ENCODE peak calls at places on chromosomes 1 and 21, in nine cellular contexts. H is Panc1, L is GM23338, X is K562, F is A549, T is GM12878, Z is SK-N-SH, S is HCT116, E is HepG2. U is an unnamed sample.

GRCh38 chr1:94962745-94963265 is 35.9 kb upstream of the CNN3 start:
- DNase-seq in H (no peak), L (no peak), X (no peak), F (no peak), T (peak; percentile 64), Z (no peak), S (no peak), E (peak; percentile 85), U (peak; percentile 34)

GRCh38 chr1:109917429-109918076 is 6.9 kb downstream of the CSF1 start:
- DNase-seq in H (no peak), L (no peak), X (no peak), F (no peak), T (no peak), Z (no peak), S (no peak), E (no peak), U (no peak)

GRCh38 chr1:8974551-8974950 is 28.9 kb downstream of the CA6 start:
- DNase-seq in H (no peak), L (no peak), X (no peak), F (no peak), T (no peak), Z (no peak), S (no peak), E (no peak), U (no peak)

GRCh38 chr1:12177999-12178441 is 11.2 kb downstream of the TNFRSF1B start:
- DNase-seq in H (no peak), L (peak; percentile 40), X (no peak), F (no peak), T (no peak), Z (peak; percentile 62), S (peak; percentile 35), E (no peak), U (peak; percentile 74)

GRCh38 chr1:21659924-21660326 is 9.2 kb downstream of the RAP1GAP start:
- DNase-seq in H (no peak), L (no peak), X (no peak), F (no peak), T (no peak), Z (no peak), S (no peak), E (no peak), U (no peak)

GRCh38 chr1:116825735-116826438 is 71.7 kb downstream of the CD2 start:
- DNase-seq in H (no peak), L (no peak), X (peak; percentile 82), F (no peak), T (no peak), Z (peak; percentile 83), S (no peak), E (no peak), U (no peak)

GRCh38 chr21:44258056-44258725 is 3.5 kb downstream of the DNMT3L start:
- DNase-seq in H (no peak), L (no peak), X (no peak), F (no peak), T (no peak), Z (no peak), S (no peak), E (no peak), U (no peak)

GRCh38 chr1:101566883-101567538 is 330.2 kb downstream of the S1PR1 start:
- DNase-seq in H (no peak), L (no peak), X (no peak), F (no peak), T (no peak), Z (no peak), S (no peak), E (no peak), U (no peak)

GRCh38 chr1:41752514-41753170 is 166.1 kb downstream of the HIVEP3 start:
- DNase-seq in H (no peak), L (no peak), X (no peak), F (no peak), T (no peak), Z (no peak), S (no peak), E (no peak), U (no peak)

GRCh38 chr1:214398490-214398889 is 117.5 kb downstream of the SMYD2 start:
- DNase-seq in H (no peak), L (no peak), X (no peak), F (no peak), T (no peak), Z (no peak), S (no peak), E (no peak), U (no peak)

GRCh38 chr1:198030682-198031081 is 113.5 kb downstream of the LHX9 start:
- DNase-seq in H (no peak), L (no peak), X (no peak), F (no peak), T (no peak), Z (no peak), S (no peak), E (no peak), U (no peak)

GRCh38 chr1:19009882-19010321 is 53.4 kb upstream of the IFFO2 start:
- DNase-seq in H (peak; percentile 80), L (peak; percentile 57), X (no peak), F (peak; percentile 96), T (no peak), Z (no peak), S (peak; percentile 54), E (peak; percentile 91), U (no peak)

GRCh38 chr1:182588460-182589396 is at the start of gene RNASEL:
- DNase-seq in H (no peak), L (peak; percentile 73), X (peak; percentile 83), F (peak; percentile 58), T (no peak), Z (no peak), S (peak; percentile 35), E (no peak), U (peak; percentile 57)

GRCh38 chr1:67580671-67581403 is 104.2 kb upstream of the GADD45A start:
- DNase-seq in H (no peak), L (peak; percentile 25), X (no peak), F (no peak), T (no peak), Z (no peak), S (no peak), E (no peak), U (no peak)

GRCh38 chr1:56645663-56646330 is 683 bp downstream of the PRKAA2 start:
- DNase-seq in H (no peak), L (peak; percentile 57), X (no peak), F (peak; percentile 14), T (no peak), Z (peak; percentile 34), S (no peak), E (peak; percentile 21), U (no peak)

GRCh38 chr21:44324106-44324853 is 14.9 kb downstream of the CFAP410 start:
- DNase-seq in H (no peak), L (no peak), X (no peak), F (no peak), T (no peak), Z (no peak), S (no peak), E (no peak), U (no peak)

DNA sequence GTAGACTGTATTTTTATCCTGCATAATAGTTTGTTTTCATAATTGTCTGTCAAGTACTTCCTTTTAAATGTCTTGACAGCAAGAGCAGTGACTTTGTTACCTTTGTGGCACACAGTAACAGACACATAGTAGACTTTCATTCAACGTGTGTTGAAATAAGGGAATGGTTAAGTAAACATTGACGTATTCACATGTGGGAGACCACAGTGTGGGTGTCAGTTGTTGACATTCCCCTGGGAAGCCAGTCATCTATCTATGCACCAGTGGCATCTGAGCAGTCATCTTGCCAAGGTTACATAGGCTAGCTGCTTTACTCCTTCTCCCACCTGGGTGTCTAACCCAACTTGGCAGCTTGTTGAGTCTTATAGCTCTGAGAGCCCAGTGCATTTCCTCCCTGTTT is 1.4 kb upstream of the NUP133 start:
- DNase-seq in H (no peak), L (no peak), X (peak; percentile 34), F (peak; percentile 19), T (no peak), Z (no peak), S (no peak), E (peak; percentile 91), U (peak; percentile 23)
- TF ChIP-seq CTCF in H (no peak), L (no peak), X (no peak), F (no peak), T (no peak), Z (no peak), S (no peak), E (no peak), U (no peak)

GRCh38 chr1:82582347-82582746 is 781.6 kb downstream of the ADGRL2 start:
- DNase-seq in H (no peak), L (no peak), X (no peak), F (no peak), T (no peak), Z (no peak), S (no peak), E (no peak), U (no peak)
- H3K27ac ChIP-seq in H (no peak overlapping the region), L (no peak overlapping the region), X (no peak overlapping the region), F (no peak overlapping the region), T (no peak overlapping the region), Z (no peak overlapping the region), S (no peak overlapping the region), E (no peak overlapping the region), U (no peak overlapping the region)

DNA sequence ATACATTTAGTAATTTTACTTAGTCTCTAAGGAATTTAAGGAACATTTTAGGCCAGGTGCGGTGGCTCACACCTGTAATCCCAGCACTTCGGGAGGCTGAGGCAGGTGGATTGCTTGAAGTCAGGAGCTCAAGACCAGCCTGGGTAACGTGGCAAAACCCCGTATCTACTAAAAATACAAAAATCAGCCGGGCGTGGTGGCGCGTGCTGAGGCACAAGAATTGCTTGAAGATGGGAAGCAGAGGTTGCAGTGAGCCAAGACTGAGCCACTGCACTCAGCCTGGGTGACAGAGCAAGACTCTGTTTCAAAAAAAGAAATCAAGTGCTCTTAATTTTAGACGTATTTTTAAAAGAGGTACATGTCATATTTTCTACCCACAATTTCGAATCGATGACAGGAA is 3.3 kb downstream of the NDC1 start:
- DNase-seq in H (no peak), L (no peak), X (no peak), F (no peak), T (no peak), Z (no peak), S (no peak), E (no peak), U (no peak)
- TF ChIP-seq REST in H (no peak), L (no peak), X (no peak), F (no peak), T (no peak), Z (no peak), S (no peak), E (no peak), U (no peak)

GRCh38 chr1:171258429-171258828 is 10.1 kb downstream of the FMO1 start:
- DNase-seq in H (no peak), L (no peak), X (no peak), F (no peak), T (no peak), Z (no peak), S (no peak), E (no peak), U (no peak)
- TF ChIP-seq CTCF in H (no peak), L (no peak), X (no peak), F (no peak), T (no peak), Z (no peak), S (no peak), E (no peak), U (no peak)

DNA sequence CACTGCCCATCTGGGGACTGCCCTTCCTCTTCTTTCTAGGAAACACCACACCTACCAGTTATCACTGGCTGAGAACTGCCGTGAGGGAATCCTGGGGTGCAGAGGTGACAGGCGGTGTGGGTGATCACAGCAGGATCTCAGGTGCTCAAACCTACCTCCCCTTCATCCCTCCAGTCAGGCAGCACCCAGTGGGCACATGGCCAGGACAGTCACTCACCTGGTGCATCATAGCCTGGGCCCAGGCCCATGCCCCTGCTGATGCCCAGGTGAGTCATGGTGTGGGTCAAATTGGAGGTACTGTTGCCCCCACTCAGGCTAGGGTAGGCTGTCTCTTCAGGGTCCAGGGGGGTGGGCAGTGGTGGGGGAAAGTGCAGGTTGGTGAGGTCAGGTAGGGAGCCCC is 5.3 kb upstream of the DENND4B start:
- DNase-seq in H (no peak), L (no peak), X (no peak), F (no peak), T (no peak), Z (no peak), S (no peak), E (no peak), U (no peak)
- H3K27ac ChIP-seq in H (no peak overlapping the region), L (no peak overlapping the region), X (no peak overlapping the region), F (no peak overlapping the region), T (no peak overlapping the region), Z (no peak overlapping the region), S (no peak overlapping the region), E (no peak overlapping the region), U (no peak overlapping the region)